ENCODE peak calls at places on chromosomes 13 and 19, in seven cellular contexts. H is thoracic aorta, J is left ventricle myocardium inferior, M is heart right ventricle, N is foreskin fibroblast, I is psoas muscle, R is PC-3. W is an unnamed sample.

GRCh38 chr13:39538826-39539555 is 64.0 kb downstream of the LHFPL6 start:
- DNase-seq in H (no peak), J (no peak), M (no peak), N (peak; percentile 81), I (no peak), R (peak; percentile 42), W (no peak)

GRCh38 chr13:99721606-99722384 is 220.5 kb downstream of the TM9SF2 start:
- DNase-seq in H (no peak), J (no peak), M (no peak), N (no peak), I (no peak), R (no peak), W (no peak)

GRCh38 chr13:100128373-100128772 is 39.5 kb downstream of the PCCA start:
- DNase-seq in H (no peak), J (no peak), M (no peak), N (peak; percentile 35), I (no peak), R (no peak), W (no peak)

GRCh38 chr13:27793377-27794074 is 1.2 kb downstream of the GSX1 start:
- DNase-seq in H (no peak), J (no peak), M (no peak), N (no peak), I (no peak), R (no peak), W (no peak)

GRCh38 chr13:95117092-95117491 is 184.2 kb downstream of the ABCC4 start:
- DNase-seq in H (no peak), J (no peak), M (no peak), N (no peak), I (no peak), R (peak; percentile 66), W (no peak)

GRCh38 chr19:55027472-55028337 is 10.4 kb downstream of the GP6 start:
- DNase-seq in H (no peak), J (no peak), M (no peak), N (no peak), I (no peak), R (peak; percentile 32), W (no peak)

GRCh38 chr13:112727581-112727980 is 37.7 kb downstream of the ATP11A start:
- DNase-seq in H (no peak), J (no peak), M (no peak), N (no peak), I (no peak), R (no peak), W (no peak)

GRCh38 chr19:4090351-4091220 is 23.9 kb upstream of the ZBTB7A start:
- DNase-seq in H (no peak), J (no peak), M (no peak), N (no peak), I (peak; percentile 50), R (no peak), W (no peak)

GRCh38 chr13:69828527-69828926 is 279.1 kb upstream of the ATXN8OS start:
- DNase-seq in H (no peak), J (no peak), M (no peak), N (no peak), I (no peak), R (no peak), W (no peak)

GRCh38 chr13:25468330-25469178 is 96.8 kb downstream of the ATP8A2 start:
- DNase-seq in H (no peak), J (no peak), M (no peak), N (peak; percentile 73), I (no peak), R (no peak), W (no peak)

GRCh38 chr13:75279834-75280369 is 202.1 kb downstream of the TBC1D4 start:
- DNase-seq in H (no peak), J (no peak), M (no peak), N (no peak), I (no peak), R (no peak), W (peak; percentile 37)

GRCh38 chr19:13781547-13781946 is 7.3 kb downstream of the C19orf53 start:
- DNase-seq in H (peak; percentile 77), J (peak; percentile 72), M (peak; percentile 86), N (peak; percentile 91), I (peak; percentile 71), R (peak; percentile 67), W (peak; percentile 83)

GRCh38 chr13:50893211-50893852 is 16.3 kb upstream of the RNASEH2B start:
- DNase-seq in H (no peak), J (no peak), M (no peak), N (peak; percentile 41), I (no peak), R (no peak), W (no peak)

GRCh38 chr19:20103091-20103501 is 25.3 kb downstream of the ZNF90 start:
- DNase-seq in H (no peak), J (no peak), M (no peak), N (no peak), I (no peak), R (no peak), W (no peak)

GRCh38 chr19:14369399-14370168 is 11.7 kb upstream of the ADGRE5 start:
- DNase-seq in H (no peak), J (no peak), M (peak; percentile 50), N (no peak), I (no peak), R (no peak), W (no peak)

GRCh38 chr13:108190897-108191296 is 24.4 kb downstream of the LIG4 start:
- DNase-seq in H (no peak), J (no peak), M (no peak), N (no peak), I (no peak), R (no peak), W (no peak)

GRCh38 chr13:49561064-49561410 is 24.3 kb downstream of the RCBTB1 start:
- DNase-seq in H (no peak), J (no peak), M (peak; percentile 39), N (no peak), I (no peak), R (no peak), W (no peak)

GRCh38 chr19:33499248-33499647 is 22.3 kb downstream of the PEPD start:
- DNase-seq in H (no peak), J (no peak), M (no peak), N (no peak), I (no peak), R (no peak), W (no peak)

GRCh38 chr19:33497151-33497777 is 24.3 kb downstream of the PEPD start:
- DNase-seq in H (no peak), J (no peak), M (no peak), N (no peak), I (no peak), R (no peak), W (no peak)

GRCh38 chr19:33499671-33500506 is 21.7 kb downstream of the PEPD start:
- DNase-seq in H (no peak), J (no peak), M (no peak), N (no peak), I (no peak), R (no peak), W (no peak)

GRCh38 chr19:33497778-33498175 is 23.8 kb downstream of the PEPD start:
- DNase-seq in H (no peak), J (no peak), M (no peak), N (no peak), I (no peak), R (no peak), W (no peak)

GRCh38 chr19:33498391-33499000 is 23.1 kb downstream of the PEPD start:
- DNase-seq in H (no peak), J (no peak), M (no peak), N (no peak), I (no peak), R (no peak), W (no peak)
- TF ChIP-seq CTCF in H (no peak), J (no peak), M (no peak), N (no peak), I (no peak), R (no peak), W (no peak)

DNA sequence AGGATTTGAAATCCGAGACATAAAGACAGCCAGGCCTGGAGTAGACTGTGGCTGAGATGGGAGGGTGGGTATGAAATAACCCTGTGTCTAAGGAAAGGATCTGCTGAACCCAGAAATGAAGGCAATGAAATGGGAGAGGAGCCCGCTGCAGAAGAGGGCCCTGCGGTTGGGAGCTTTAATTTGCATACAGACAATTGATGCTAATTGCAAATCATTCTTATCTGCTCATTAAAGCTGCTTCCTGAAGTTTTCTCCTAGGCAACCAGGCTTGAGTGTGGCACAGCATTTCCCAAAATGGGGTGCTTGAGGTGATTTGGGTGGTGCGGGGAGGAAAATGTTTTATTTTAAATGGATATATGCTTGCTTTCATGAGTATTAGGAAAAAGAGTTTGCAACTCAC is 55.4 kb downstream of the DPF1 start:
- DNase-seq in H (no peak), J (no peak), M (no peak), N (no peak), I (no peak), R (no peak), W (no peak)
- TF ChIP-seq CTCF in H (no peak), J (no peak), M (no peak), N (no peak), I (no peak), R (no peak), W (no peak)

GRCh38 chr19:18771328-18772242 is 19.5 kb downstream of the COMP start:
- DNase-seq in H (no peak), J (no peak), M (no peak), N (no peak), I (no peak), R (peak; percentile 23), W (no peak)
- TF ChIP-seq CTCF in H (no peak), J (no peak), M (no peak), N (peak; percentile 25), I (no peak), R (peak; percentile 43), W (no peak)

DNA sequence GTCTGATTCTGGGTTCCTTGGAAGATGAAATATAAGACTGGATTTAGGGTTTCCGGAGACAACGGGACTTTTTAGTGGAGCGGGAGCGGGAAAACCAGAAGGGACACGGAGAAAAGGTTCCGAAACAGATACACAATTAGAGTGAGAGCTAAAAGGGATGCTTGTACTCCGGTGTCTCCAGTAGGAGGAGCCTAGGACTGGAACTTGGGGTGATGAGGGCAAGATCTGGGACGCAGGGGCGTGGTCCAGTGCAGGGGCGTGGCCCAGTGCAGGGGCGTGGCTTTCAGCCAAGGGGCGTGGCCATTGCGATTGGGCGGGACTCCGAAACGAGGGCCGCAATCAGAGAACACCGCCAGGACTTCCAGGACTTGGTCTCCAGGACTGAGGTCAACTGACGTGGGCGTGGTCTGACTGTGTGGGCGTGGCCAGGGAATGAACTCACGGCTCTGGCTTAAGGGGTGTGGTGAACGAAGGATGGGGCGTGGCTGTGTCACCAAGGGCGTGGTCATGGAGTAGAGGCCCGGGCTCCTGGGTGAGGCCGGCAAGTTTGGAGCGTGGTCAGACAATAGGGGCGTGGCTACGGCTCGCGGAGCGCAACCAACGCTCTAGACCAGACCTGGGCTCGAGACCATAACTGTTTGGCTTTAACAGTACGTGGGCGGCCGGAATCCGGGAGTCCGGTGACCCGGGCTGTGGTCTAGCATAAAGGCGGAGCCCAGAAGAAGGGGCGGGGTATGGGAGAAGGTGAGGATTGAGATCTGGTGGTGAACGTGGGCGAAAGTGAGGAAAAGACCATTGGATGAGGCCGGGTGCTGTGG is at the start of gene DKKL1:
- DNase-seq in H (peak; percentile 99), J (peak; percentile 99), M (peak; percentile 99), N (peak; percentile 99), I (peak; percentile 99), R (peak; percentile 100), W (peak; percentile 100)
- TF ChIP-seq CTCF in H (no peak), J (peak; percentile 32), M (peak; percentile 29), N (no peak), I (no peak), R (peak; percentile 10), W (no peak)

W was measured in colonic mucosa.